ENCODE peak calls at places on chromosome 12, in five cellular contexts. S is OCI-LY7, K is keratinocyte, G is pancreas, O is left ventricle myocardium inferior. C is an unnamed sample.

GRCh38 chr12:121916719-121917118 is 1.7 kb upstream of the CFAP251 start:
- DNase-seq in S (peak; percentile 72), K (no peak), G (no peak), O (no peak), C (peak; percentile 49)

GRCh38 chr12:12349711-12350665 is at the start of gene MANSC1:
- DNase-seq in S (no peak), K (no peak), G (peak; percentile 90), O (peak; percentile 67), C (peak; percentile 72)

GRCh38 chr12:95629392-95629791 is 78.1 kb upstream of the USP44 start:
- DNase-seq in S (no peak), K (no peak), G (no peak), O (no peak), C (no peak)

GRCh38 chr12:107736914-107737313 is 24.0 kb downstream of the PRDM4 start:
- DNase-seq in S (peak; percentile 86), K (no peak), G (no peak), O (no peak), C (no peak)

GRCh38 chr12:13124661-13125505 is 21.4 kb upstream of the GSG1 start:
- DNase-seq in S (no peak), K (no peak), G (no peak), O (no peak), C (no peak)

GRCh38 chr12:76890407-76891143 is 11.8 kb upstream of the CSRP2 start:
- DNase-seq in S (no peak), K (no peak), G (no peak), O (no peak), C (no peak)

GRCh38 chr12:54197037-54197909 is 8.5 kb upstream of the SMUG1 start:
- DNase-seq in S (peak; percentile 60), K (no peak), G (no peak), O (no peak), C (peak; percentile 53)

GRCh38 chr12:127108360-127109215 is 1158.4 kb upstream of the TMEM132C start:
- DNase-seq in S (peak; percentile 31), K (no peak), G (no peak), O (peak; percentile 36), C (peak; percentile 23)

GRCh38 chr12:127121494-127122070 is 1145.4 kb upstream of the TMEM132C start:
- DNase-seq in S (no peak), K (no peak), G (no peak), O (no peak), C (no peak)

GRCh38 chr12:12350868-12351463 is 924 bp upstream of the MANSC1 start:
- DNase-seq in S (no peak), K (peak; percentile 35), G (no peak), O (no peak), C (no peak)

GRCh38 chr12:62817556-62818271 is 117.2 kb downstream of the PPM1H start:
- DNase-seq in S (no peak), K (no peak), G (no peak), O (no peak), C (no peak)

DNA sequence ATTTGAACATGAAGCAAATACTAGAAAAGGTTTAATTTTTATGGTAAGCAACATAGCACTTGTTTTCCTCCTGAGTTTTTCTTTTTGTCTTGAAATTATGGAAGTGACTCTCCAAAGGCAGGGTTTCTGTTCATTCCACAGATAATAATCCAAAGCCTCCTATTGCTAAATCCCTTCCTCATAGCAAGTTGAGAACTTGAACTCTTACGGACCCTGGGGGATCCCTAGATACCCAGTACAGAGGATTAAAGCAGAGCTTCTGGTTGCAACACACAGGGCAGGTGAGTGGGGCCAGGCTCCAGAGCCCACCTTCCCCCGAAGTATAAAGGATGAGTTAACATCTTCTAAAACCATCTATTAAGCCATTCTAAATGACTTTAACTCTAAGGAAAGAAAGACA is 294.1 kb downstream of the RMST start:
- DNase-seq in S (no peak), K (no peak), G (no peak), O (no peak), C (no peak)
- H3K4me1 ChIP-seq in S (no peaks in the 10 kb centered on the region), K (no peaks in the 10 kb centered on the region), G (no peaks in the 10 kb centered on the region), O (no peaks in the 10 kb centered on the region), C (no peaks in the 10 kb centered on the region)

GRCh38 chr12:103858953-103859601 is 18.0 kb upstream of the NT5DC3 start:
- DNase-seq in S (no peak), K (peak; percentile 95), G (no peak), O (peak; percentile 38), C (no peak)
- H3K4me1 ChIP-seq in S (no peaks in the 10 kb centered on the region), K (peaks cover 17% of the 10 kb centered on the region), G (peaks cover 18% of the 10 kb centered on the region), O (peaks cover 7% of the 10 kb centered on the region), C (no peaks in the 10 kb centered on the region)

DNA sequence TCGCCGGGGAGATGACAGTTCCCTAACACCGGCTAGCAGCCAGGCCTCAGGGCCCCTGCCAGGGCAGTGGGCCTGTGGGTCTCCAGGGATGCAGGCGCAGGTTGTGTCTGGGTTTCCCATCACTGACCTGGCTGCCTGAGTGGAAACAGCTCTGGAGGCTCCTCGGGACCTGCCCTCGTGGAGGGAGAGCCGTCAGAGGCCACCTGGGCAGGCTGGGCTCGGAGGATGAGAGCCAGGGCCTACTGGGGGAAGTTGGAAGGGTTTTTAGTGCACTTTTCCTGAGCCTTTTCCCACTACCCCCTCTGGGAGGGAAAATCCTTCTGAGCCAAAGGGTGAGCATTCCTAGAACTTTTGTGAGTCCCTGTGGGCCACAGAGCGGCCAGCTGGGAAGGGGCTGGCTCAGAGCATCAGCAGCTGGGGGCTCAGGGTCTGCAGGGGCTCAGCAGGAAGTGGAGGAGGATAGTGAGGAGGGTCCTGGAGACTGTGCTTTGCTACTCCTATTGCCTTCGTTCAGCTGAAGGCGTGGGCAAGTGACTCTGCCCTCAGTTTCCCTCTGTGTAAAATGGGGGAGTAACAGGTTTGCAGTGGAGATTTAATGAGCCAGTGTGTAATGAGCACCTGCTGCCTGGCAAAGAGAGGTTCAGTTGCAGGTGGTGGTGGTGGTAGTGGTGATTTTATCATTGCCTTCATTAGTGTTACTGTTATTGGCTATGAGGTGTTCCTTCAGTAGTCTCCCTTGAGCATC is 1.8 kb downstream of the SH2B3 start:
- DNase-seq in S (peak; percentile 36), K (no peak), G (no peak), O (no peak), C (peak; percentile 70)
- H3K4me1 ChIP-seq in S (peaks cover 78% of the 10 kb centered on the region), K (peaks cover 38% of the 10 kb centered on the region), G (peaks cover 4% of the 10 kb centered on the region), O (peaks cover 97% of the 10 kb centered on the region), C (peaks cover 19% of the 10 kb centered on the region)

GRCh38 chr12:46218509-46219095 is 50.2 kb downstream of the SLC38A1 start:
- DNase-seq in S (peak; percentile 14), K (no peak), G (no peak), O (no peak), C (no peak)

GRCh38 chr12:46212108-46212982 is 56.5 kb downstream of the SLC38A1 start:
- DNase-seq in S (no peak), K (no peak), G (no peak), O (no peak), C (no peak)

GRCh38 chr12:46210835-46211439 is 57.9 kb downstream of the SLC38A1 start:
- DNase-seq in S (no peak), K (no peak), G (no peak), O (no peak), C (no peak)

GRCh38 chr12:46217686-46218508 is 50.9 kb downstream of the SLC38A1 start:
- DNase-seq in S (peak; percentile 89), K (no peak), G (no peak), O (no peak), C (no peak)

DNA sequence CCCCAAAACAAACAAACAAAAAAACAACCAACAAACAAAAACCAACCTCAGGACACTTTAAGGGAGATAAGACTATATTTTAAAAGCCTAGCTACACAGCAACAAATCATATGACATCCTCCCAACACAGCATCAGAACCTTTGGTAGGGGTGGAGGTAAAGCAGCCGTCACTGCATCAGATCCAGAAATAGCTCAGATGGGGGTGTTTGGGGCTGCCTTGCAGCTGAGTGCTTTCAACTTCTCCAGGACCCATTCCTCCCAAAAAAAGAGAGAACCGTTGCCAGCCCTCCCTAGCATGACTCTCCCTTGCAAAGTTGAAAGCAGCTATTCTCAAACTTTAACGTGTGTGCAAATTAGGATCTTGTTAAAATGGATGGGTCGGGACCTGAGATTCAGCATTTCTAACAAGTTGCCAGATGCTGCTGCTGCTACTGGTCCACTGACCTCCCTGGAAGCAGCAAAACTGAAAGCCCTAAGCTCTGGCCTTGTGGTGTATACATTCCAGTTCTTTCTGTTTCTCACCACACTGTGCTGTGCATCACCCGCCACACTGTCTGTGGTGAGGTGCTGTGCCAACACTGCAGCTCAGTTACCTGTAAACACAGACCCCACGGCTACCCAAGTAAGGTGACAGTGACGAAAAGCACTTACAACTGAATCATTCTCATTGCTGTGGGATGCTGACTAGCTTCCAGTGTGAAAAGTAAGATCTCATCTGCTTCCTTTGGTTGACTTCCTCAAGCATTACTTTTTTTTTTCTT is 54.0 kb downstream of the SLC38A1 start:
- DNase-seq in S (peak; percentile 40), K (no peak), G (no peak), O (no peak), C (no peak)
- H3K4me1 ChIP-seq in S (peaks cover 84% of the 10 kb centered on the region), K (peaks cover 33% of the 10 kb centered on the region), G (peaks cover 15% of the 10 kb centered on the region), O (peaks cover 81% of the 10 kb centered on the region), C (peaks cover 11% of the 10 kb centered on the region)

GRCh38 chr12:52201520-52201839 is 9.7 kb upstream of the KRT80 start:
- DNase-seq in S (no peak), K (no peak), G (no peak), O (peak; percentile 5), C (peak; percentile 0)
- H3K4me1 ChIP-seq in S (no peaks in the 10 kb centered on the region), K (peaks cover 49% of the 10 kb centered on the region), G (peaks cover 18% of the 10 kb centered on the region), O (peaks cover 56% of the 10 kb centered on the region), C (peaks cover 59% of the 10 kb centered on the region)